ENCODE peak calls at places on chromosomes 13 and 19, in eight cellular contexts. I is caudate nucleus; T is activated CD8-positive, alpha-beta T cell treated with anti-CD3 and anti-CD28 coated beads for 36 hours; J is left lung; R is germinal center; Z is fibroblast of lung; U is ureter; M is A673. C is an unnamed sample.

GRCh38 chr19:17450264-17451075 is 2.0 kb upstream of the TMEM221 start:
- DNase-seq in I (no peak), U (no peak), T (peak; percentile 73), Z (no peak), J (no peak), R (no peak), M (no peak), C (no peak)

GRCh38 chr13:36891752-36892151 is 28.3 kb downstream of the SMAD9 start:
- DNase-seq in J (no peak), Z (no peak), U (no peak), R (no peak), I (no peak), T (no peak), M (no peak), C (no peak)

GRCh38 chr19:34432797-34433196 is 4.6 kb downstream of the UBA2 start:
- DNase-seq in I (no peak), Z (peak; percentile 20), R (no peak), U (no peak), M (no peak), J (no peak), T (no peak), C (no peak)

GRCh38 chr13:70098669-70099068 is 9.0 kb upstream of the ATXN8OS start:
- DNase-seq in Z (peak; percentile 3), U (no peak), I (no peak), R (no peak), T (no peak), J (no peak), M (peak; percentile 4), C (peak; percentile 66)

GRCh38 chr19:47110521-47111080 is 3.0 kb downstream of the ZC3H4 start:
- DNase-seq in I (no peak), J (peak; percentile 60), R (no peak), M (peak; percentile 28), U (no peak), T (peak; percentile 64), Z (no peak), C (peak; percentile 72)

GRCh38 chr19:13026478-13026999 is 31.3 kb downstream of the NFIX start:
- DNase-seq in J (no peak), U (no peak), M (no peak), Z (peak; percentile 79), T (no peak), R (no peak), I (no peak), C (no peak)

GRCh38 chr13:97257800-97258799 is 36.0 kb downstream of the MBNL2 start:
- DNase-seq in I (no peak), Z (peak; percentile 80), M (peak; percentile 73), T (peak; percentile 29), R (no peak), U (no peak), J (no peak), C (no peak)

GRCh38 chr19:41443813-41444455 is 978 bp downstream of the ERICH4 start:
- DNase-seq in M (no peak), Z (no peak), U (no peak), J (no peak), T (no peak), R (no peak), I (no peak), C (peak; percentile 55)

GRCh38 chr13:46739447-46740125 is 57.4 kb downstream of the ESD start:
- DNase-seq in U (no peak), J (no peak), R (no peak), T (no peak), Z (no peak), M (no peak), I (no peak), C (no peak)

GRCh38 chr13:22168437-22168836 is 497.6 kb downstream of the FGF9 start:
- DNase-seq in M (no peak), I (no peak), T (no peak), R (no peak), Z (no peak), U (no peak), J (peak; percentile 58), C (no peak)

GRCh38 chr13:31518666-31519065 is 220.7 kb upstream of the RXFP2 start:
- DNase-seq in J (no peak), R (no peak), M (no peak), T (no peak), Z (no peak), U (no peak), I (no peak), C (no peak)

GRCh38 chr13:70579941-70580340 is 471.7 kb upstream of the KLHL1 start:
- DNase-seq in J (no peak), T (no peak), Z (no peak), M (no peak), I (no peak), R (no peak), U (no peak), C (no peak)

GRCh38 chr19:6030214-6030507 is 52.2 kb upstream of the RANBP3 start:
- DNase-seq in U (no peak), J (no peak), R (no peak), I (no peak), Z (peak; percentile 82), T (no peak), M (peak; percentile 19), C (no peak)

GRCh38 chr19:11479470-11480080 is 1.3 kb downstream of the ELAVL3 start:
- DNase-seq in T (peak; percentile 32), M (peak; percentile 63), U (no peak), I (no peak), Z (no peak), J (peak; percentile 80), R (peak; percentile 56), C (no peak)

GRCh38 chr13:34300559-34300958 is 482.6 kb downstream of the RFC3 start:
- DNase-seq in I (no peak), M (no peak), J (no peak), Z (peak; percentile 34), R (no peak), T (no peak), U (no peak), C (no peak)

GRCh38 chr13:87872813-87873212 is 201.6 kb downstream of the SLITRK5 start:
- DNase-seq in R (no peak), T (no peak), Z (peak; percentile 45), I (no peak), U (no peak), M (no peak), J (no peak), C (no peak)

GRCh38 chr19:51458899-51459592 is 792 bp upstream of the SIGLEC8 start:
- DNase-seq in U (no peak), M (no peak), J (no peak), I (no peak), R (no peak), T (no peak), Z (no peak), C (no peak)

GRCh38 chr19:19434483-19435045 is 29.1 kb downstream of the GATAD2A start:
- DNase-seq in Z (peak; percentile 59), M (no peak), I (no peak), U (no peak), T (no peak), J (no peak), R (no peak), C (no peak)

GRCh38 chr13:33728271-33729037 is 89.5 kb upstream of the RFC3 start:
- DNase-seq in Z (peak; percentile 8), U (no peak), I (no peak), J (no peak), T (no peak), M (no peak), R (no peak), C (peak; percentile 95)

GRCh38 chr19:6527893-6528543 is 2.8 kb upstream of the TNFSF9 start:
- DNase-seq in J (no peak), U (no peak), T (no peak), M (no peak), R (peak; percentile 85), I (no peak), Z (no peak), C (peak; percentile 95)

GRCh38 chr19:1513492-1514294 is 874 bp upstream of the ADAMTSL5 start:
- DNase-seq in R (peak; percentile 64), J (peak; percentile 92), Z (peak; percentile 42), U (no peak), M (peak; percentile 65), I (no peak), T (peak; percentile 79), C (peak; percentile 87)

GRCh38 chr13:98301721-98302120 is 124.7 kb upstream of the RNF113B start:
- DNase-seq in J (no peak), Z (peak; percentile 68), M (no peak), U (no peak), I (no peak), R (no peak), T (no peak), C (no peak)

GRCh38 chr13:40402931-40403412 is 263.5 kb downstream of the FOXO1 start:
- DNase-seq in I (no peak), J (no peak), R (no peak), U (no peak), T (no peak), Z (peak; percentile 68), M (no peak), C (no peak)

GRCh38 chr19:3525052-3525451 is 13.9 kb upstream of the TEKTIP1 start:
- DNase-seq in U (no peak), M (no peak), T (no peak), R (no peak), Z (no peak), I (no peak), J (no peak), C (no peak)

GRCh38 chr19:41226053-41226873 is 7.2 kb downstream of the AXL start:
- DNase-seq in R (no peak), I (no peak), J (peak; percentile 90), T (peak; percentile 54), U (peak; percentile 59), M (peak; percentile 52), Z (peak; percentile 82), C (no peak)

GRCh38 chr13:99074693-99075092 is 96.8 kb upstream of the DOCK9 start:
- DNase-seq in U (no peak), T (no peak), Z (no peak), I (no peak), J (no peak), M (no peak), R (no peak), C (no peak)

GRCh38 chr13:22461854-22462565 is 718.8 kb upstream of the SGCG start:
- DNase-seq in R (no peak), J (no peak), I (no peak), T (no peak), M (no peak), U (no peak), Z (peak; percentile 72), C (no peak)

GRCh38 chr19:7113233-7113632 is 43.7 kb downstream of the ZNF557 start:
- DNase-seq in Z (no peak), I (no peak), U (no peak), M (no peak), R (no peak), T (no peak), J (no peak), C (no peak)

GRCh38 chr19:38059897-38060296 is 152.9 kb downstream of the SIPA1L3 start:
- DNase-seq in U (no peak), Z (no peak), I (no peak), J (peak; percentile 47), R (no peak), M (no peak), T (peak; percentile 72), C (peak; percentile 62)

GRCh38 chr19:50417138-50417849 is 1.4 kb upstream of the SPIB start:
- DNase-seq in M (no peak), I (no peak), U (no peak), R (peak; percentile 51), T (no peak), J (no peak), Z (no peak), C (peak; percentile 76)

GRCh38 chr13:112012004-112012704 is 54.8 kb upstream of the SOX1 start:
- DNase-seq in J (peak; percentile 86), R (no peak), T (no peak), U (no peak), Z (no peak), M (no peak), I (no peak), C (no peak)

GRCh38 chr13:94712812-94713555 is 639 bp upstream of the SOX21 start:
- DNase-seq in I (peak; percentile 14), Z (peak; percentile 59), T (no peak), R (no peak), J (peak; percentile 76), M (peak; percentile 44), U (no peak), C (no peak)

GRCh38 chr19:2494084-2494446 is 18.1 kb downstream of the GADD45B start:
- DNase-seq in Z (peak; percentile 38), J (no peak), U (no peak), M (peak; percentile 33), I (no peak), R (no peak), T (no peak), C (peak; percentile 29)

GRCh38 chr13:101514695-101515275 is 62.3 kb downstream of the ITGBL1 start:
- DNase-seq in Z (peak; percentile 86), J (no peak), M (peak; percentile 68), I (no peak), U (no peak), T (peak; percentile 44), R (no peak), C (peak; percentile 76)